ENCODE peak calls at places on chromosome 7, in four cellular contexts. N, M, Y and T are unnamed samples.

GRCh38 chr7:116512524-116513188 is 12.2 kb upstream of the CAV1 start:
- DNase-seq in M (no peak), Y (no peak), N (no peak), T (no peak)

GRCh38 chr7:92740713-92741126 is 95.7 kb downstream of the CDK6 start:
- DNase-seq in M (no peak), Y (no peak), N (no peak), T (no peak)

GRCh38 chr7:18590744-18591340 is 95.3 kb downstream of the HDAC9 start:
- DNase-seq in M (no peak), N (no peak), Y (peak), T (no peak)

GRCh38 chr7:41916450-41916927 is 213.6 kb upstream of the INHBA start:
- DNase-seq in N (no peak), Y (no peak), M (no peak), T (no peak)

GRCh38 chr7:4282434-4283223 is 399.5 kb upstream of the FOXK1 start:
- DNase-seq in M (no peak), N (no peak), Y (no peak), T (no peak)

GRCh38 chr7:102044984-102045673 is 227.7 kb downstream of the CUX1 start:
- DNase-seq in N (no peak), M (no peak), Y (no peak), T (no peak)

GRCh38 chr7:67913604-67914003 is 917.0 kb downstream of the TYW1 start:
- DNase-seq in N (no peak), Y (no peak), M (no peak), T (no peak)

GRCh38 chr7:141891338-141891737 is 24.9 kb upstream of the OR9A4 start:
- DNase-seq in Y (no peak), M (no peak), N (no peak), T (no peak)

GRCh38 chr7:69775231-69775771 is 177.0 kb downstream of the AUTS2 start:
- DNase-seq in Y (no peak), N (no peak), M (no peak), T (no peak)

GRCh38 chr7:118079369-118079768 is 104.6 kb upstream of the LSM8 start:
- DNase-seq in N (no peak), M (no peak), Y (no peak), T (no peak)

GRCh38 chr7:15248514-15248913 is 313.3 kb downstream of the AGMO start:
- DNase-seq in Y (no peak), M (no peak), N (no peak), T (no peak)

GRCh38 chr7:31791881-31792280 is 104.9 kb downstream of the PPP1R17 start:
- DNase-seq in M (no peak), Y (no peak), N (no peak), T (no peak)

GRCh38 chr7:141042222-141043193 is 27.8 kb upstream of the MRPS33 start:
- DNase-seq in M (no peak), Y (peak), N (no peak), T (no peak)

GRCh38 chr7:142560166-142560565 is 189.1 kb upstream of the PRSS1 start:
- DNase-seq in N (no peak), Y (no peak), M (no peak), T (no peak)

GRCh38 chr7:44713680-44714335 is 34.8 kb upstream of the ZMIZ2 start:
- DNase-seq in N (no peak), Y (no peak), M (no peak), T (no peak)

GRCh38 chr7:22229148-22229547 is 127.8 kb downstream of the RAPGEF5 start:
- DNase-seq in Y (no peak), M (no peak), N (no peak), T (no peak)

GRCh38 chr7:94056796-94057207 is 52.6 kb upstream of the BET1 start:
- DNase-seq in Y (no peak), M (no peak), N (no peak), T (peak)

GRCh38 chr7:150755473-150756099 is 18.4 kb downstream of the GIMAP5 start:
- DNase-seq in M (peak), Y (no peak), N (no peak), T (no peak)

GRCh38 chr7:151131622-151132293 is 35.7 kb downstream of the GBX1 start:
- DNase-seq in M (no peak), N (no peak), Y (no peak), T (no peak)

GRCh38 chr7:22385326-22385725 is 28.4 kb upstream of the RAPGEF5 start:
- DNase-seq in N (no peak), Y (no peak), M (no peak), T (no peak)

GRCh38 chr7:24800073-24800472 is 42.8 kb upstream of the GSDME start:
- DNase-seq in N (no peak), Y (no peak), M (no peak), T (no peak)

DNA sequence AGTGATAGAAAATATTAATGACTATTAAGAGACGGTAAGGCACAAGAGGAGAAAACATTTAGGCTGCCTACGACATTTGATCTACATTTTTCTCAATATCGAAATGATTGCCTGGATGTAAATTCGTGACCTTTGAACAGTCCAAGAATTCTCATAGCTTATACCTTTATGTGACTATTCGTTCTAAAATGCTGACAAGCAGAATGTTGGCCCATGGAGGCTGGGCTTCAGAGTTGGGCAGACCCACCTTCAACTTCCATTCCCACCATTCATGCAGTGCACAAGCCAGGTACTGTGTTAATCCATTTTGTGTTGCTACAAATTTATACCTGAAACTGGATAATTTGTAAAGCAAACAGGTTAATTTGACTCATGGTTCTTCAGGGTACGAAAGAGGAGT is 441.4 kb upstream of the COBL start:
- DNase-seq in N (no peak), M (no peak), Y (no peak), T (no peak)
- TF ChIP-seq SUZ12 in N (no peak), M (no peak), Y (no peak), T (no peak)

DNA sequence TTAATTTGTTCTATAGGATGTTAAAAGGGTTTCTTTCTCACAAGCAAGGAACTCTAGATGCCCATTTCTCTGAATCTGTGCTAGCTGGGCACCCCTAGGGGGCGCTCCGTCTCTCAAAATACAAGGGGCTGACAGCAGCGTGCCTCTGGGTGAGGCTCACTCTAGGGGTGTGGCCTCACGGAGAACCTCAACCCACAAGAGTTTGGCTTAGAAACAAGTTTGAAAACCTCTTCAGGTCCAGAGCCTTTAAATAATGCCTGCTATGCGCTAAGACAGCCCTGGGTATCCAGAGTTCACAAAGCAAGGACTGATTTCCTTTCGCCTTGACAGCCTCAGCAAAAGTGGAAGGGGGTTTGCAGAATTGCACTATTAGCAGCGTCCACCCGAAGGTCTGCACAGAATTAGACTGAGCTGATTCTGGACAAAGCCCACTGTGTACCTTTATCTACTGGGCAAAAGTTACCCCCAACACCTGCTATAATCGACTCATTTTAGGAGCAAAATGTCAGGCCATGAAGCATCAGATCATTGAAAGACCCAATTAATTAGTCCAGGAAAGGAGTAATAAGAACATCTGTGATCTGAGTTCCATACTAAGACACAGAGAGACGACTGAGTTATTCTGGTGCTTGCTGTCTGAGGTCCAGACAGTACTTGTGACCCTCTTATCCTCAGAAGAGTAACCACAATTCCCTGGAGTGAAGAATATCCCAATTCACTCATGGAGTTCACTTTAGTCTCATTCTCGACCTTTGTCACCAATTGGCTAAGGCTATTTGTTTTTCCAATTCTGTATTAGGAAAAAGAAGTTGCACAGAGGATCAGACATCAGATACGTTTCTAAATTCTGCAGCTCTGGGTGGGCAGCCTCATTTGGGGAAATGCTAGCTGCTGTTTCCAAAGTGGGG is 574 bp upstream of the CPED1 start:
- DNase-seq in N (peak), M (peak), Y (peak), T (peak)
- H3K9ac ChIP-seq in N (no peak), M (no peak), Y (no peak), T (peak)

GRCh38 chr7:2897023-2897422 is 52.9 kb upstream of the GNA12 start:
- DNase-seq in M (no peak), N (no peak), Y (no peak), T (no peak)

GRCh38 chr7:2896141-2896540 is 52.0 kb upstream of the GNA12 start:
- DNase-seq in N (no peak), Y (no peak), M (no peak), T (no peak)

GRCh38 chr7:2893411-2893861 is 49.3 kb upstream of the GNA12 start:
- DNase-seq in M (no peak), N (no peak), Y (no peak), T (no peak)

GRCh38 chr7:2892571-2892970 is 48.5 kb upstream of the GNA12 start:
- DNase-seq in Y (no peak), M (no peak), N (no peak), T (no peak)

DNA sequence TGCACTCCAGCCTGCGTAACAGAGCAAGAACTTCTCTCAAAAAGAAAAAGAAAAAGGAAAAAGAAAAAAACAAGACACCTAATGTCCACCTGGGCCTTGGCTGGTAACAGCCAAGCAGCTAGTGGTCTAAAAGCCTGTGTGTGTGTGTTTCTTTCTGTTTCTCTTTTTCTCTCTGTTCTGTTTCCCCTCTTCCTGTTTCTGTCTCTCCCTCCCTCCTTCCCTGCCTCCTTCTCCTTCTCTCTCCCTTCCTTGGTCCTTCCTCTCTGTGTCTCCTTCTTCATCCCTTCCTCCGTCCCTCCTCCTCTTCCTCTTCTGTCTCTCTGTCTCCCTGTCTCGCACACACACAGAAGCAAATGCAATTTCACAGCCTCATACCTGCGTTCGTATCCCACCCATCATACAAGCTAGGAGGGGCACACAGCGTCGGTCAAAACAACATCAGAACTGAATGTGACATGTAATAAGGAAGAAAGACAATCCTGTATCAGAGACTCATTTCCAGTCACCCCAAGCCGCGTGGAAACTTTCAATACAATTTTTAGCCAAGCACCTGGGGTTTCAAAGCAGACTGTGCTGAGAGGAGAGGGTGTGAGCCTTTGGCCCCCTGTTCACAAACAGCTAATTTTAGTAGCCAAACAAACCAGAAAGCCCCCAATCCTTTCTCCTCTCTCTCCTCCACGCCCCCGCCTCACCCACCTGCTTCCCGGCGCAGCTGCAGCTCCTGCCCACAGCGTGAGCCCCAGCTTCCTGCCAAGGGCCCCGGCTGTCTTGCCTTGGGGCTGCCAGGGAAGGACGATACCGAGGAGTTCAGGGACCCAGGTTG is 50.2 kb upstream of the GNA12 start:
- DNase-seq in M (peak), N (no peak), Y (no peak), T (no peak)
- TF ChIP-seq SUZ12 in M (no peak), N (no peak), Y (no peak), T (no peak)

GRCh38 chr7:29565982-29566746 is 2.5 kb downstream of the PRR15 start:
- DNase-seq in M (no peak), Y (no peak), N (peak), T (no peak)

GRCh38 chr7:29567174-29567573 is 3.5 kb downstream of the PRR15 start:
- DNase-seq in M (no peak), Y (peak), N (no peak), T (no peak)

GRCh38 chr7:29564455-29565185 is 985 bp downstream of the PRR15 start:
- DNase-seq in N (peak), Y (peak), M (no peak), T (no peak)

GRCh38 chr7:29565186-29565540 is 1.5 kb downstream of the PRR15 start:
- DNase-seq in M (no peak), Y (no peak), N (no peak), T (no peak)

GRCh38 chr7:29565634-29565981 is 2.0 kb downstream of the PRR15 start:
- DNase-seq in N (no peak), Y (no peak), M (no peak), T (no peak)
- H3K9ac ChIP-seq in N (no peak), Y (no peak), M (no peak), T (peak)

GRCh38 chr7:38844952-38845563 is 63.9 kb downstream of the VPS41 start:
- DNase-seq in N (no peak), Y (peak), M (no peak), T (no peak)

GRCh38 chr7:38839846-38840245 is 69.1 kb downstream of the VPS41 start:
- DNase-seq in N (no peak), Y (no peak), M (no peak), T (no peak)

GRCh38 chr7:38846280-38846679 is 62.7 kb downstream of the VPS41 start:
- DNase-seq in N (no peak), Y (peak), M (no peak), T (no peak)

GRCh38 chr7:38838992-38839391 is 70.0 kb downstream of the VPS41 start:
- DNase-seq in N (no peak), Y (no peak), M (no peak), T (no peak)

GRCh38 chr7:38840736-38841460 is 68.1 kb downstream of the VPS41 start:
- DNase-seq in M (no peak), N (no peak), Y (no peak), T (no peak)
- TF ChIP-seq SUZ12 in M (no peak), N (no peak), Y (no peak), T (no peak)

DNA sequence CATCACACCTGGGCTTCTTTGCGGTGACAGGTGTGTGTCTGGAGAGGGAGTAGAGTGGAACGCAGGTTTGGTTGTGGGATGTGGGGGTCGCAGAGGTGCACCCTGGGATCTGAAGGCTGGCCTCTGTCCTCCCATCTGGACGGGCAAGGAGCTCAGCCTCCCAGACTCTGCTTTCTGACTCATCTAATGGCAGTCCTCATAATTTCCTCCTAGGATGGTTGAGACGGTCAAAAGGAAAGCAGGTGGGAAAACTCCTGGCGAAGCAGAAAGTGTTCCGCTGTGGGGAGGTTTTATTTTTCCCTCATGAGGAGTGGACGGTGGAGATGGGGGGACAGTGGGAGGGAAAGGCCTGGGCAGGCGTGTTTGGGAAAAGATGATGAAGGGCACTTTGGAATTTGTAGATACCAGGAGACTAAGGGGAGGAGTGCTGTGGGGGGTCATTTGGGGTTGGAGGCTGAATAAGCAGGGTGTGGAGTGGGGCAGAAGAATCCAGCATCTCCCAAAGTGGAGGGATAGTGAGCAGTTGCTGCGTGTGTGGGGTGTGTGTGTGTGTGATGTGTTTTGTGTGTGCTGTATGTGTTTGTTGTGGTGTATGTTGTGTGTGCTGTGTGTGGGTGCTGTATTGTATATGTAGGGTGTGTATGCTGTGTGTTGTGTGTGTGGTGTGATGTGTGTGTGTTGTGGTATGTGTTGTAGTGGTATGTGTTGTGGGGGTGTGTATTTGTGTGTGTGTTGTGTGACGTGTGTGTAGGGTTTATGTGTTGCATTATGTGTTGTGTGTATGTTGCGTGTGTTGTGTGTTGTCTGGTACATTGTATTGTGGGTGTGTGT is 97.2 kb upstream of the PODXL start:
- DNase-seq in N (no peak), Y (no peak), M (no peak), T (no peak)
- H3K9ac ChIP-seq in N (no peak), Y (no peak), M (no peak), T (peak)